ENCODE peak calls at places on chromosomes 13 and 19, in four cellular contexts. W is K562, K is GM12878, Z is HepG2. S is an unnamed sample.

GRCh38 chr19:42406111-42406510 is 16.0 kb upstream of the CNFN start:
- DNase-seq in W (no peak), K (no peak), Z (no peak), S (no peak)

GRCh38 chr19:4802711-4803110 is 11.2 kb downstream of the FEM1A start:
- DNase-seq in Z (no peak), W (no peak), K (no peak), S (no peak)

GRCh38 chr13:79782541-79783216 is 301.7 kb downstream of the NDFIP2 start:
- DNase-seq in W (no peak), Z (peak; percentile 14), K (no peak), S (no peak)

GRCh38 chr19:7619671-7620441 is 9.5 kb downstream of the XAB2 start:
- DNase-seq in K (no peak), W (no peak), Z (no peak), S (no peak)

GRCh38 chr19:44757735-44758505 is 9.4 kb downstream of the BCL3 start:
- DNase-seq in W (no peak), K (no peak), Z (no peak), S (no peak)

GRCh38 chr13:50942630-50943311 is 33.2 kb downstream of the RNASEH2B start:
- DNase-seq in K (no peak), Z (no peak), W (no peak), S (no peak)

GRCh38 chr13:36344886-36345437 is 1.2 kb downstream of the SPART start:
- DNase-seq in K (no peak), W (no peak), Z (no peak), S (no peak)

GRCh38 chr19:11921852-11922495 is 2.9 kb upstream of the ZNF700 start:
- DNase-seq in K (no peak), W (no peak), Z (no peak), S (no peak)

GRCh38 chr13:45602183-45602582 is 13.4 kb downstream of the ERICH6B start:
- DNase-seq in Z (no peak), W (no peak), K (no peak), S (no peak)

GRCh38 chr13:98999635-98999952 is 21.7 kb upstream of the DOCK9 start:
- DNase-seq in W (no peak), K (no peak), Z (no peak), S (no peak)

GRCh38 chr13:77872995-77873394 is 45.6 kb downstream of the EDNRB start:
- DNase-seq in W (no peak), Z (no peak), K (no peak), S (no peak)

GRCh38 chr13:28325022-28325421 is 169.9 kb downstream of the FLT1 start:
- DNase-seq in K (no peak), Z (no peak), W (no peak), S (no peak)

GRCh38 chr13:107582171-107582570 is 633.2 kb downstream of the LIG4 start:
- DNase-seq in K (no peak), Z (no peak), W (no peak), S (no peak)

GRCh38 chr13:100523437-100523836 is 65.2 kb downstream of the GGACT start:
- DNase-seq in Z (no peak), W (no peak), K (no peak), S (no peak)

GRCh38 chr13:33610471-33611015 is 207.4 kb upstream of the RFC3 start:
- DNase-seq in K (no peak), Z (peak; percentile 95), W (no peak), S (peak; percentile 1)

GRCh38 chr19:53785196-53785889 is 38.8 kb downstream of the NLRP12 start:
- DNase-seq in K (no peak), W (no peak), Z (peak; percentile 80), S (no peak)

GRCh38 chr13:98869408-98870090 is 108.3 kb downstream of the DOCK9 start:
- DNase-seq in Z (no peak), W (peak; percentile 12), K (no peak), S (peak; percentile 6)

GRCh38 chr19:1445185-1445931 is 4.6 kb upstream of the APC2 start:
- DNase-seq in Z (peak; percentile 37), K (no peak), W (peak; percentile 83), S (peak; percentile 70)

GRCh38 chr19:2542341-2543069 is 66.6 kb downstream of the GADD45B start:
- DNase-seq in K (no peak), W (no peak), Z (peak; percentile 63), S (peak; percentile 57)

GRCh38 chr13:37118002-37118401 is 12.5 kb upstream of the CSNK1A1L start:
- DNase-seq in W (no peak), K (no peak), Z (no peak), S (no peak)

GRCh38 chr19:41233748-41234240 is 14.8 kb downstream of the AXL start:
- DNase-seq in Z (no peak), W (no peak), K (no peak), S (no peak)

GRCh38 chr19:29263305-29264080 is 50.5 kb upstream of the UQCRFS1 start:
- DNase-seq in W (peak; percentile 63), Z (peak; percentile 11), K (no peak), S (peak; percentile 59)

GRCh38 chr13:110828705-110829104 is 86.2 kb downstream of the ANKRD10 start:
- DNase-seq in Z (no peak), K (no peak), W (no peak), S (no peak)

GRCh38 chr19:47682939-47683338 is 30.3 kb upstream of the EHD2 start:
- DNase-seq in Z (no peak), K (no peak), W (no peak), S (no peak)

GRCh38 chr19:13909430-13909829 is 3.4 kb downstream of the CC2D1A start:
- DNase-seq in W (no peak), Z (no peak), K (no peak), S (no peak)

GRCh38 chr19:9881720-9882119 is 46.6 kb downstream of the PIN1 start:
- DNase-seq in W (no peak), Z (no peak), K (no peak), S (no peak)

GRCh38 chr19:34387446-34387810 is 16.8 kb upstream of the PDCD2L start:
- DNase-seq in K (no peak), W (no peak), Z (no peak), S (no peak)
- TF ChIP-seq RFX5 in K (no peak), W (no peak), Z (no peak), S (no peak)

GRCh38 chr13:62094937-62095336 is 679.3 kb upstream of the PCDH20 start:
- DNase-seq in Z (no peak), W (no peak), K (no peak), S (no peak)
- TF ChIP-seq MAX in Z (no peak), W (no peak), K (no peak), S (no peak)

DNA sequence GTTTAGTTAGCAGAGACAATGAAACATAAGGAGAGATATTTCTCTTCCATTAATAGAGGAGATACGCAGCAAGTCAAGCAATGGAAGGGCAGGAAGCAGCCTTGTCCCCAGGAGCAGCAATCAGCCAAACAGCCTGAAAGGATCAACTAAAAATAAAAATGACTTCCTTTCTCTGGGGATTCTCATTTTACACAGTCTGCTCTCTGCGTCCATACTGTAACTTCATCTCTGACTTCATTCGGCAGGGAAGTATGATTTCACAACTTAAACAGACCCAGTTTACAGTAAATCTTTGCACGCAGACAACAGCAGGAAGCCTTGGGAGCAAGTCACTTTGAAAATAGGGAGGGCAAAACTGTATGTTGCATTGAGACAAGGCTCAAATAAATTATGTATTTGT is 826.7 kb downstream of the DIAPH3 start:
- DNase-seq in W (no peak), Z (no peak), K (no peak), S (no peak)
- TF ChIP-seq POLR2AphosphoS2 in W (no peak), Z (no peak), K (no peak), S (no peak)

DNA sequence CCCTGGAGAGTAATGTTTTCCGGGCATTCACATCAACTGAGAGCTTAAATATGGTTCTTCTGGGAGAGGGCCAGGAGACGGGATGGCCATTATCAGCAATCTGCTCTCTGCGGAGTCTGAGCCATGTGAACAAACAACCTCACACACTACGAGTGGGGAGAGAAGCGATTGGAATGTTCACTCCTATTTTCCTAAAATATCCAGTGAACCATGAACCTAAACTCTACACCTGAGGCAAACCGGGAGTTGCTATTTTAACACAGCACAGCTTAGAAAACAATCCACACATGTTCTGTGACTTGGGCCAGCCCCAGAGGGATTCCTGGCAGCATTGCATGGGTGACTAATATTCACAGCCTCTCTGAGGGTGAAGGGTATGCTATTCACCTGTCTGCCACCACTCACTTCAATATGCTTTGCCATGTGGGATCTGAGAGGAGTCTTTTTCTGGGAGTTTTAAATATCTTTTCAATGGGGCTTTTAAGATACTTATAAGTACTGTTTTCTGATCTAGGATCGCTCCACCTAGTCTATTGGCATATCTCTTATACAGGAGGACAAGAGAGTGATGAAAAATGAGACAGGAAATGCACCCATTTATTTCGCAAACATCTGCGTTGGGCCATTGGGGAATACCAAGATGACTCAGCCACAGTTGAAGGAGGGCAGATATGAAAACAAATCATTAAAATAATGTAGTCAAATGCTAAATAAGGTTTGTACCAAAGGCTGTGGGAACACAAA is 72.6 kb upstream of the SERP2 start:
- DNase-seq in K (peak; percentile 56), Z (no peak), W (no peak), S (peak; percentile 76)
- TF ChIP-seq RFX5 in K (no peak), Z (no peak), W (no peak), S (no peak)

GRCh38 chr13:87678353-87678752 is 7.2 kb downstream of the SLITRK5 start:
- DNase-seq in W (no peak), K (no peak), Z (no peak), S (no peak)
- TF ChIP-seq MAX in W (no peak), K (no peak), Z (no peak), S (no peak)

GRCh38 chr13:39943711-39944110 is 288.2 kb downstream of the COG6 start:
- DNase-seq in K (no peak), W (no peak), Z (no peak), S (no peak)

GRCh38 chr13:39942177-39942900 is 286.9 kb downstream of the COG6 start:
- DNase-seq in K (no peak), Z (no peak), W (no peak), S (no peak)

GRCh38 chr13:39941236-39941635 is 285.8 kb downstream of the COG6 start:
- DNase-seq in Z (no peak), W (no peak), K (no peak), S (no peak)

GRCh38 chr13:39945226-39945625 is 289.8 kb downstream of the COG6 start:
- DNase-seq in W (no peak), K (no peak), Z (no peak), S (no peak)

DNA sequence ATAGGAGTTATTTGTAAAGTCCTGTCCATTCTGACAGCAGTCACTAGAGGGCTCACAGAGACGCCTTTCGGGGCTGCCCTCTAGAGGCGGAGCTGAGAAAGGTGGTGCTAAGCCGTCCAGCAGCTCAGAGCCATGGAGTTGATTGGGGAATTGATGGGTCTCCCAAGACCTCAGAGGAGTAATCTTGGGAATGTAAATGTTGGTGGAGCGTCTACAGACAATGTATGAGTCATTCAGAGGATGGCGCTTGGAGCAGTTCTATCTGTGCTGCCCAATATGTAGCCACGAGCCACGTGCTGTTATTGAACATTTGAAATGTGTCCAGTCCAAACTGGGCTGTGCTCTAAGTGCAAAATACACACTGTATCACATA is 287.4 kb downstream of the COG6 start:
- DNase-seq in K (peak; percentile 50), W (peak; percentile 26), Z (peak; percentile 66), S (peak; percentile 76)
- TF ChIP-seq POLR2AphosphoS2 in K (no peak), W (no peak), Z (no peak), S (no peak)

S was measured in A549.